ENCODE peak calls at places on chromosomes 11 and 22, in ten cellular contexts. J is left ventricle myocardium inferior, L is mammary epithelial cell, S is breast epithelium, K is fibroblast of lung, O is testis, C is neural progenitor cell, W is HCT116, T is Karpas-422, X is MM.1S. B is an unnamed sample. For H3K36me3, the result is how much of the 10 kb centered on the place peaks cover.

GRCh38 chr11:64850979-64851567 is 6.6 kb upstream of the CDC42BPG start:
- DNase-seq in J (no peak), C (no peak), W (no peak), L (no peak), K (peak), T (peak), O (no peak), S (no peak), X (peak), B (no peak)

GRCh38 chr11:111633248-111633647 is 31.0 kb downstream of the SIK2 start:
- DNase-seq in K (no peak), L (no peak), T (no peak), W (no peak), S (no peak), C (no peak), X (no peak), J (no peak), O (no peak), B (no peak)

GRCh38 chr11:75342231-75342918 is 9.1 kb downstream of the ARRB1 start:
- DNase-seq in K (no peak), W (no peak), L (no peak), X (no peak), T (no peak), J (no peak), S (no peak), C (no peak), O (no peak), B (no peak)

GRCh38 chr22:24471570-24471969 is 23.6 kb upstream of the UPB1 start:
- DNase-seq in W (no peak), T (peak), C (no peak), L (no peak), O (peak), K (peak), X (no peak), S (no peak), J (peak), B (peak)

GRCh38 chr11:57158180-57158579 is 23.6 kb upstream of the LRRC55 start:
- DNase-seq in L (no peak), W (no peak), K (no peak), O (no peak), X (no peak), T (no peak), S (no peak), J (no peak), C (no peak), B (no peak)

GRCh38 chr11:74749127-74749964 is 697 bp downstream of the RNF169 start:
- DNase-seq in T (peak), W (peak), L (peak), X (peak), C (peak), J (peak), S (peak), O (peak), K (peak), B (peak)

GRCh38 chr22:22343603-22344276 is 99.2 kb downstream of the VPREB1 start:
- DNase-seq in S (no peak), X (no peak), W (no peak), C (no peak), L (no peak), K (no peak), O (no peak), J (no peak), T (no peak), B (no peak)

GRCh38 chr11:70048279-70049024 is 29.7 kb upstream of the ANO1 start:
- DNase-seq in X (no peak), T (no peak), L (no peak), C (peak), S (peak), O (no peak), W (peak), K (no peak), J (no peak), B (no peak)

GRCh38 chr11:109247071-109247470 is 174.9 kb upstream of the C11orf87 start:
- DNase-seq in X (no peak), J (no peak), S (no peak), K (no peak), T (no peak), O (no peak), W (no peak), L (peak), C (no peak), B (peak)

GRCh38 chr11:96426356-96427103 is 36.7 kb downstream of the JRKL start:
- DNase-seq in O (no peak), L (peak), C (peak), X (peak), J (no peak), K (peak), T (peak), W (peak), S (no peak), B (no peak)

GRCh38 chr11:123561046-123561781 is 93.2 kb downstream of the SCN3B start:
- DNase-seq in W (no peak), K (no peak), X (no peak), C (peak), T (peak), L (no peak), O (peak), J (peak), S (peak), B (peak)

GRCh38 chr11:33723238-33723881 is 12.9 kb downstream of the CD59 start:
- DNase-seq in T (no peak), C (no peak), S (no peak), O (no peak), K (peak), W (peak), X (no peak), L (peak), J (no peak), B (peak)

GRCh38 chr11:75351541-75352416 is at the start of gene ARRB1:
- DNase-seq in L (no peak), J (peak), S (no peak), T (no peak), K (peak), W (no peak), C (peak), X (no peak), O (peak), B (peak)

GRCh38 chr22:50467773-50468440 is 6.9 kb downstream of the SBF1 start:
- DNase-seq in C (no peak), S (no peak), W (no peak), O (no peak), T (no peak), K (no peak), J (no peak), X (no peak), L (no peak), B (no peak)

GRCh38 chr22:44592466-44593180 is 94.6 kb upstream of the RTL6 start:
- DNase-seq in X (no peak), T (no peak), K (no peak), L (no peak), O (no peak), C (no peak), J (no peak), W (no peak), S (no peak), B (no peak)

DNA sequence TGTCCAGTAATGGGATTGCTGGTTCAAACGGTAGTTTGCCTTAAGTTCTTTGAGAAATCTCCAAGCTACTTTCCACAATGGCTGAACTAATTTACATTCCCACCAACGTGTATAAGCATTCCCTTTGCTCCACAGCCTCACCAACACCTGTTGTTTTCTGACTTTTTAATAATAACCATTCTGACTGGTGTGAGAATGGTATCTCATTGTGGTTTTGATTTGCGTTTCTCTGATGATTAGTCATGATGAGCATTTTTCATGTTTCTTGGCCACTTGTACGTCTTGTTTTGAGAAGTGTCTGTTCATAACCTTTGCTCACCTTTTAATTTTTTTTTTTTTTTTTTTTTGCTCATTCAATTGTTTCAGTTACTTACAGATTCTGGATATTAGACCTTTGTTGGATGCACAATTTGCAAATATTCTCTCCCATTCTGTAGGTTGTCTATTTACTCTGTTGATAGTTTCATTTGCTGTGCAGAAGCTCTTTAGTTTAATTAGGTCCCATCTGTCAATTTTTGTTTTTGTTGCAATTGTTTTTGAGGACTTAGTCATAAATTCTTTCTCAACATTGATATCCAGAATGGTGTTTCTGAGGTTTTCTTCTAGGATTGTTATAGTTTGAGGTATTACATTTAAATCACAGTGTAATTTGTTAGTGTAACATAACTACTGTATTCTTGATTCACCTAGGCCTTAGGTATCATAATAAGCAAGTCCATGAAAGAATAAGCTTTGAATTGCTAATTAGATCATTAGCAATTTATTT is 33.0 kb downstream of the CCDC34 start:
- DNase-seq in S (no peak), L (peak), K (no peak), W (no peak), T (no peak), X (no peak), J (no peak), C (no peak), O (no peak), B (no peak)
- H3K27ac ChIP-seq in S (peak), L (no peak), K (no peak), W (no peak), T (no peak), X (no peak), J (no peak), C (no peak), O (no peak), B (peak)

GRCh38 chr11:72864692-72865655 is 50.8 kb downstream of the ATG16L2 start:
- DNase-seq in C (no peak), W (no peak), J (peak), O (no peak), K (peak), S (no peak), L (no peak), X (no peak), T (no peak), B (peak)
- H3K36me3 ChIP-seq in C (under half), W (under half), J (under half), O (under half), K (under half), S (under half), L (under half), X (under half), T (under half), B (under half)

GRCh38 chr11:112650568-112650967 is 310.7 kb upstream of the NCAM1 start:
- DNase-seq in L (no peak), S (no peak), K (no peak), J (no peak), T (no peak), W (no peak), O (no peak), X (no peak), C (no peak), B (no peak)
- H3K27ac ChIP-seq in L (no peak), S (no peak), K (no peak), J (peak), T (no peak), W (no peak), O (no peak), X (no peak), C (no peak), B (no peak)

GRCh38 chr22:40425082-40425481 is 54.7 kb downstream of the SGSM3 start:
- DNase-seq in S (no peak), K (no peak), O (no peak), X (no peak), J (peak), W (no peak), L (no peak), C (no peak), T (no peak), B (no peak)
- H3K36me3 ChIP-seq in S (under half), K (under half), O (under half), X (under half), J (half or more), W (under half), L (under half), C (under half), T (under half), B (half or more)

GRCh38 chr11:19389787-19390303 is 149.1 kb upstream of the E2F8 start:
- DNase-seq in C (no peak), K (peak), O (peak), S (no peak), L (no peak), T (no peak), W (no peak), X (no peak), J (no peak), B (no peak)
- H3K27ac ChIP-seq in C (no peak), K (peak), O (no peak), S (no peak), L (no peak), T (no peak), W (no peak), X (no peak), J (no peak), B (no peak)

DNA sequence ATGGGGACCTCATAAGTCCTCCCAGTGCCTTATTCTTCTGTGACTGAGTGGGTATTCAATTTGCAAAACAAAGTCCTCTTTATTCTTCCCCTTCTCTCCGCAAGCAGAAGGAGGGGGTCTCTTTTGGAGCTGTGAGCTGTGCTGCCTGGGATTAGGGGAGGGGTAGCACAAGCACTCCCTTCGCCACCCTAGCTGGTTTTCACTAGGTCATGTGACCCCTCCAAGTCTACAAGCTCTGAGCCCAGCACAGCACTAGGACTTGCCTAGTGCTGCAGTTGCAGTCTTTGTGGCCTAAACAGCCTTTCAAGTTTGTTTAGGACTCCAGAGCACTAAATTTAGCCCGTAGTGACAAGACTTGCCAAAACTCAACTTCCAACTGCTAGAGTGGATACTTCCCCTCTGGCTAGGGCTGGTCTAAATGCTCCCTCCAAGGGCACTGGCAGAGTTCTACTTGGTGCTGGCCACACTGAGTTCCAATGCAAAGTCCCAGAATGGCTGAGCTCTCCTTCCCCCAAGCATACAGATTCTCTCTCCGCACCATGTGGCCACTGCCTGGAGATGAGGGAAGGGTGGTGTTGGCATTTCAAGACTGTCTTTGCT is 25.4 kb downstream of the TAF1D start:
- DNase-seq in T (no peak), O (no peak), S (no peak), W (no peak), J (no peak), K (no peak), L (no peak), C (peak), X (no peak), B (no peak)
- H3K36me3 ChIP-seq in T (half or more), O (under half), S (under half), W (under half), J (under half), K (under half), L (under half), C (under half), X (under half), B (under half)

DNA sequence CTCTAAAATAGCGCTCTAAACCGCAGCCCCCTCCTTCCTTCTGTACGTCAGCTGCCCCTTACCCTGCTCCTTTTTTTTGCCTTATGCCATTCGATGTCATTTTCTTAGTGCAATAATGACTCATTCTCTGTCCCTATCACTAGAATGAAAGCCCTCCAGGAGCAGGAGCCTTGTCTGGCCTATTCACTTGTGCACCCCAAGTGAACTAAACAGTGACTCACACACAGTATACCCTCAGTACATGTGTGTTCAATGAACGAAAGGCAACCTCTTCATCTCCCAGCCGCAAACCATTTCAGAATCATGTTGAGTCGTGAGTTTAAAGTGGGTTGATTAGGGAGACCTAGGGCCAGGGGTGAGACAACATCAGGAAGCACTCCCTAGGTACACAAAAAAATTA is 50.7 kb upstream of the SPATA19 start:
- DNase-seq in K (no peak), X (no peak), L (no peak), J (no peak), S (no peak), O (no peak), W (no peak), T (no peak), C (no peak), B (no peak)
- H3K27ac ChIP-seq in K (no peak), X (no peak), L (no peak), J (no peak), S (no peak), O (no peak), W (no peak), T (no peak), C (no peak), B (no peak)

GRCh38 chr11:118373871-118374270 is 14.5 kb downstream of the UBE4A start:
- DNase-seq in T (no peak), K (no peak), J (no peak), C (no peak), L (no peak), X (no peak), S (no peak), O (no peak), W (no peak), B (no peak)
- H3K36me3 ChIP-seq in T (under half), K (under half), J (half or more), C (under half), L (under half), X (under half), S (under half), O (under half), W (half or more), B (half or more)

GRCh38 chr11:46513934-46514342 is 79.9 kb downstream of the AMBRA1 start:
- DNase-seq in X (no peak), C (no peak), S (peak), K (peak), T (no peak), O (peak), J (peak), L (peak), W (no peak), B (no peak)
- H3K27ac ChIP-seq in X (no peak), C (peak), S (no peak), K (no peak), T (no peak), O (no peak), J (peak), L (no peak), W (no peak), B (no peak)